ENCODE peak calls at places on chromosomes 6 and 20, in five cellular contexts. One of them, this sample, is unnamed.

GRCh38 chr6:29005183-29005885 is at the start of gene ZNF311:
- DNase-seq in osteoblast: peak; percentile 92
- DNase-seq in neural crest cell: no peak
- DNase-seq in PC-9: peak; percentile 23
- DNase-seq in prostate gland: peak; percentile 46
- DNase-seq in this sample: no peak

GRCh38 chr6:21918666-21919065 is 325.1 kb downstream of the SOX4 start:
- DNase-seq in osteoblast: no peak
- DNase-seq in neural crest cell: no peak
- DNase-seq in PC-9: no peak
- DNase-seq in prostate gland: no peak
- DNase-seq in this sample: no peak

GRCh38 chr6:159074866-159075265 is 30.1 kb upstream of the TAGAP start:
- DNase-seq in osteoblast: no peak
- DNase-seq in neural crest cell: no peak
- DNase-seq in PC-9: no peak
- DNase-seq in prostate gland: no peak
- DNase-seq in this sample: no peak

GRCh38 chr6:683742-684440 is 9.0 kb downstream of the EXOC2 start:
- DNase-seq in osteoblast: peak; percentile 79
- DNase-seq in neural crest cell: peak; percentile 40
- DNase-seq in PC-9: no peak
- DNase-seq in prostate gland: no peak
- DNase-seq in this sample: no peak

GRCh38 chr20:46013826-46014516 is 5.3 kb downstream of the MMP9 start:
- DNase-seq in osteoblast: peak; percentile 94
- DNase-seq in neural crest cell: peak; percentile 56
- DNase-seq in PC-9: peak; percentile 71
- DNase-seq in prostate gland: no peak
- DNase-seq in this sample: peak; percentile 58

GRCh38 chr20:44382641-44383040 is 27.1 kb downstream of the HNF4A start:
- DNase-seq in osteoblast: no peak
- DNase-seq in neural crest cell: no peak
- DNase-seq in PC-9: no peak
- DNase-seq in prostate gland: no peak
- DNase-seq in this sample: no peak

GRCh38 chr6:162730502-162730901 is 2.7 kb downstream of the PACRG start:
- DNase-seq in osteoblast: no peak
- DNase-seq in neural crest cell: no peak
- DNase-seq in PC-9: no peak
- DNase-seq in prostate gland: no peak
- DNase-seq in this sample: no peak

GRCh38 chr6:43257746-43258145 is 14.5 kb downstream of the TTBK1 start:
- DNase-seq in osteoblast: peak; percentile 59
- DNase-seq in neural crest cell: no peak
- DNase-seq in PC-9: no peak
- DNase-seq in prostate gland: no peak
- DNase-seq in this sample: no peak

GRCh38 chr6:161838306-161839035 is 564.6 kb upstream of the AGPAT4 start:
- DNase-seq in osteoblast: no peak
- DNase-seq in neural crest cell: no peak
- DNase-seq in PC-9: no peak
- DNase-seq in prostate gland: no peak
- DNase-seq in this sample: no peak

GRCh38 chr6:170271771-170272314 is 19.0 kb downstream of the DLL1 start:
- DNase-seq in osteoblast: no peak
- DNase-seq in neural crest cell: no peak
- DNase-seq in PC-9: no peak
- DNase-seq in prostate gland: no peak
- DNase-seq in this sample: no peak

GRCh38 chr6:16402501-16402900 is 164.1 kb downstream of the GMPR start:
- DNase-seq in osteoblast: peak; percentile 81
- DNase-seq in neural crest cell: no peak
- DNase-seq in PC-9: no peak
- DNase-seq in prostate gland: no peak
- DNase-seq in this sample: no peak

GRCh38 chr20:18057994-18058349 is 256 bp upstream of the OVOL2 start:
- DNase-seq in osteoblast: no peak
- DNase-seq in neural crest cell: no peak
- DNase-seq in PC-9: no peak
- DNase-seq in prostate gland: no peak
- DNase-seq in this sample: no peak

GRCh38 chr20:41011551-41012067 is 17.0 kb upstream of the TOP1 start:
- DNase-seq in osteoblast: no peak
- DNase-seq in neural crest cell: no peak
- DNase-seq in PC-9: peak; percentile 33
- DNase-seq in prostate gland: no peak
- DNase-seq in this sample: no peak

GRCh38 chr20:41014557-41015088 is 14.0 kb upstream of the TOP1 start:
- DNase-seq in osteoblast: no peak
- DNase-seq in neural crest cell: no peak
- DNase-seq in PC-9: no peak
- DNase-seq in prostate gland: no peak
- DNase-seq in this sample: no peak

GRCh38 chr20:41018153-41018552 is 10.5 kb upstream of the TOP1 start:
- DNase-seq in osteoblast: no peak
- DNase-seq in neural crest cell: no peak
- DNase-seq in PC-9: no peak
- DNase-seq in prostate gland: no peak
- DNase-seq in this sample: no peak

GRCh38 chr20:41017448-41018042 is 11.1 kb upstream of the TOP1 start:
- DNase-seq in osteoblast: no peak
- DNase-seq in neural crest cell: no peak
- DNase-seq in PC-9: peak; percentile 50
- DNase-seq in prostate gland: no peak
- DNase-seq in this sample: no peak
- TF ChIP-seq CTCF in osteoblast: no peak
- TF ChIP-seq CTCF in neural crest cell: no peak
- TF ChIP-seq CTCF in PC-9: peak; percentile 14
- TF ChIP-seq CTCF in prostate gland: no peak
- TF ChIP-seq CTCF in this sample: no peak

GRCh38 chr6:79672631-79673065 is 41.5 kb downstream of the SH3BGRL2 start:
- DNase-seq in osteoblast: peak; percentile 55
- DNase-seq in neural crest cell: no peak
- DNase-seq in PC-9: peak; percentile 2
- DNase-seq in prostate gland: no peak
- DNase-seq in this sample: no peak
- TF ChIP-seq CTCF in osteoblast: peak; percentile 51
- TF ChIP-seq CTCF in neural crest cell: peak; percentile 69
- TF ChIP-seq CTCF in PC-9: peak; percentile 61
- TF ChIP-seq CTCF in prostate gland: peak; percentile 36
- TF ChIP-seq CTCF in this sample: peak; percentile 59

GRCh38 chr6:135053433-135053832 is 1.2 kb downstream of the HBS1L start:
- DNase-seq in osteoblast: no peak
- DNase-seq in neural crest cell: no peak
- DNase-seq in PC-9: no peak
- DNase-seq in prostate gland: no peak
- DNase-seq in this sample: no peak

GRCh38 chr6:135060076-135060475 is 5.5 kb upstream of the HBS1L start:
- DNase-seq in osteoblast: no peak
- DNase-seq in neural crest cell: no peak
- DNase-seq in PC-9: no peak
- DNase-seq in prostate gland: no peak
- DNase-seq in this sample: no peak

GRCh38 chr6:135054575-135055498 is at the start of gene HBS1L:
- DNase-seq in osteoblast: peak; percentile 96
- DNase-seq in neural crest cell: peak; percentile 91
- DNase-seq in PC-9: peak; percentile 98
- DNase-seq in prostate gland: peak; percentile 94
- DNase-seq in this sample: peak; percentile 95

GRCh38 chr6:135054238-135054574 is 416 bp downstream of the HBS1L start:
- DNase-seq in osteoblast: no peak
- DNase-seq in neural crest cell: no peak
- DNase-seq in PC-9: no peak
- DNase-seq in prostate gland: peak; percentile 7
- DNase-seq in this sample: no peak

DNA sequence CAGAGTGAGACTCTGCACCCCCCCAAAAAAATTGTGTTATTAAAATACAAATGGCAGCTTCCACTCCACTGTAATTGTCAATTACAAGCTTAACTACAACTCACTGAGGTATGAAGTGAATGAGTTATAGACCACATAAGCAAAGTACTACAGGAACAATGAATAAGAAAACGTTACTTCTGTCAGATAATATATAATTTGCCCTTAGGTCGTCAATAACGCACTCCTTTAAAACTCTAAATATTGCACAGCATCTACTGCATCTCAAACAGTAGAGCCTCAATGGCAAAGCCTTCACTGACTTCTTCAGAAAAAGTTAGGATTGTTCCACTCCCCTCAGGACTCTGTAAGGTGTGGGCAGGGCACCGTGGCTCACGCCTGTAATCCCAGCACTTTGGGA is 2.0 kb upstream of the HBS1L start:
- DNase-seq in osteoblast: no peak
- DNase-seq in neural crest cell: no peak
- DNase-seq in PC-9: no peak
- DNase-seq in prostate gland: no peak
- DNase-seq in this sample: no peak
- TF ChIP-seq CTCF in osteoblast: no peak
- TF ChIP-seq CTCF in neural crest cell: no peak
- TF ChIP-seq CTCF in PC-9: no peak
- TF ChIP-seq CTCF in prostate gland: no peak
- TF ChIP-seq CTCF in this sample: no peak

DNA sequence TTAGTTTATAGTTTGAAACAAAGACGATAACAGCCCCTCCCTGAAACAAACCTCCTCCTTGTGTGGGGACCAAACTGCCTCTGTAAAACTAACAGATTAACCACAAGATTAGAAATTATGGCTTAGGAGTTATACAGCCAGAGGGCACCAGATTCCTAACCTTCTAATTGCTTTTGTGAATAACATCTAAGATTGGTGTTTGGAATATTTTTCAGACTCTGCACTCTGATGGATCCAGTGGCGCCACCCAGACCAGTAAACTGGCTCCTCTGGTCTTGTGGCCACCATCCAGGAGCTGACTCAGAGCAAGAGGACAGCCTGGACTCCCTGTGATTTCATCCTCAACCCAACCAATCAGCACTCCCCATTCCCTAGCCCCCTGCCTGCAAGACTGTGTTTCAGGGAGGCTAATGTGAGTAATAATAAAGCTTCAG is 58.3 kb upstream of the SLC22A16 start:
- DNase-seq in osteoblast: peak; percentile 84
- DNase-seq in neural crest cell: no peak
- DNase-seq in PC-9: no peak
- DNase-seq in prostate gland: peak; percentile 65
- DNase-seq in this sample: no peak
- TF ChIP-seq CTCF in osteoblast: peak; percentile 29
- TF ChIP-seq CTCF in neural crest cell: no peak
- TF ChIP-seq CTCF in PC-9: no peak
- TF ChIP-seq CTCF in prostate gland: peak; percentile 15
- TF ChIP-seq CTCF in this sample: no peak

DNA sequence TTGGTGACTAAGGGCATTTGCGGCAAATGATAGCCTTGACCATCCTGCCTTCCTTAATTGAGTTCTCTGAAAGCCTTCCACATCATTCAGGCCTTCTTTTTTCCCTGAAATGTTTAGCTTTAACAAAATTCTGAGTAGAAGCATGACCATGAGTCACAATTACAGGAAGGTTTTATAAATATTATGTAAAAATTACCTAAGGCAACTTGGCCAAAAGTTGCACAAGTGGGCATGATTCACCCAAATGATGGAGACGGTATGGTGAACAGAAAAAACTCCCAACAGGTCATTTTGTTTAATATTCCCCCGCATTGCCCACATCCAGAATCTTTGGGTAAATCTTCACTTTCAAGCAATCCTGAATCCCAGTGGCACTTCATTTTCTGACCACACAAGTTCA is 37.0 kb downstream of the MC3R start:
- DNase-seq in osteoblast: no peak
- DNase-seq in neural crest cell: no peak
- DNase-seq in PC-9: no peak
- DNase-seq in prostate gland: no peak
- DNase-seq in this sample: no peak
- TF ChIP-seq CTCF in osteoblast: no peak
- TF ChIP-seq CTCF in neural crest cell: no peak
- TF ChIP-seq CTCF in PC-9: no peak
- TF ChIP-seq CTCF in prostate gland: no peak
- TF ChIP-seq CTCF in this sample: no peak

GRCh38 chr6:140360651-140361050 is 986.2 kb upstream of the CITED2 start:
- DNase-seq in osteoblast: no peak
- DNase-seq in neural crest cell: no peak
- DNase-seq in PC-9: no peak
- DNase-seq in prostate gland: no peak
- DNase-seq in this sample: no peak

GRCh38 chr6:140366991-140367390 is 992.5 kb upstream of the CITED2 start:
- DNase-seq in osteoblast: no peak
- DNase-seq in neural crest cell: no peak
- DNase-seq in PC-9: peak; percentile 29
- DNase-seq in prostate gland: no peak
- DNase-seq in this sample: no peak

DNA sequence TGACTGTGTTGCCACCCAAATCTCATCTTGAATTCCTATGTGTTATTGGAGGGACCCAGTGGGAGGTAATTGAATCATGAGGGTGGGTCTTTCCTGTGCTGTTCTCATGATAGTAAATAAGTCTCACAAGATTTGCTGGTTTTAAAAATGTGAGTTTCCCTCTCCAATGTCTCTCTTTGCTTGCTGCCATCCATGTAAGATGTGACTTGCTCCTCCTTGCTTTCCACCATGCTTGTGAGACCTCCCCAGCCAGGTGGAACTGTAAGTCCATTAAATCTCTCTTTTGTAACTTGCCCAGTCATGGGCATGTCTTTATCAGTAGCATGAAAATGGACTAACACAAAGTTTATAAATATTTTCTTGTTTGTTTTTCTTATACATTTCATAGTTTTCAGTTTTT is 990.5 kb upstream of the CITED2 start:
- DNase-seq in osteoblast: no peak
- DNase-seq in neural crest cell: no peak
- DNase-seq in PC-9: no peak
- DNase-seq in prostate gland: no peak
- DNase-seq in this sample: no peak
- TF ChIP-seq CTCF in osteoblast: no peak
- TF ChIP-seq CTCF in neural crest cell: no peak
- TF ChIP-seq CTCF in PC-9: no peak
- TF ChIP-seq CTCF in prostate gland: no peak
- TF ChIP-seq CTCF in this sample: no peak

GRCh38 chr20:61801428-61801827 is 264.3 kb downstream of the TAF4 start:
- DNase-seq in osteoblast: no peak
- DNase-seq in neural crest cell: no peak
- DNase-seq in PC-9: no peak
- DNase-seq in prostate gland: no peak
- DNase-seq in this sample: no peak
- TF ChIP-seq CTCF in osteoblast: no peak
- TF ChIP-seq CTCF in neural crest cell: no peak
- TF ChIP-seq CTCF in PC-9: no peak
- TF ChIP-seq CTCF in prostate gland: no peak
- TF ChIP-seq CTCF in this sample: no peak

This sample was measured in progenitor cell of endocrine pancreas.